ENCODE peak calls at places on chromosomes 11 and 22, in four cellular contexts. Q, I, N and S are unnamed samples.

GRCh38 chr11:110317516-110317932 is 21.1 kb upstream of the RDX start:
- DNase-seq in Q (peak), I (no peak), N (no peak), S (peak)

GRCh38 chr11:123238297-123238696 is 43.2 kb upstream of the CLMP start:
- DNase-seq in Q (peak), I (no peak), N (no peak), S (no peak)

GRCh38 chr11:46896719-46897406 is 21.5 kb downstream of the LRP4 start:
- DNase-seq in Q (peak), I (no peak), N (no peak), S (peak)

GRCh38 chr11:96075532-96075959 is 151.6 kb upstream of the MTMR2 start:
- DNase-seq in Q (peak), I (no peak), N (no peak), S (no peak)

GRCh38 chr11:72224587-72225410 is at the start of gene INPPL1:
- DNase-seq in Q (no peak), I (no peak), N (peak), S (peak)

GRCh38 chr11:92642146-92642919 is 327.1 kb upstream of the MTNR1B start:
- DNase-seq in Q (no peak), I (no peak), N (no peak), S (no peak)

GRCh38 chr11:34345991-34346480 is 11.8 kb downstream of the ABTB2 start:
- DNase-seq in Q (peak), I (no peak), N (no peak), S (no peak)

GRCh38 chr11:126485021-126485781 is 129.7 kb downstream of the ST3GAL4 start:
- DNase-seq in Q (peak), I (no peak), N (no peak), S (peak)

GRCh38 chr11:63572026-63572688 is 9.0 kb upstream of the PLAAT2 start:
- DNase-seq in Q (no peak), I (no peak), N (no peak), S (no peak)

GRCh38 chr22:39089928-39090327 is 7.1 kb upstream of the APOBEC3H start:
- DNase-seq in Q (no peak), I (no peak), N (no peak), S (no peak)

GRCh38 chr22:39087098-39087497 is 9.9 kb upstream of the APOBEC3H start:
- DNase-seq in Q (no peak), I (no peak), N (no peak), S (no peak)

GRCh38 chr22:39090426-39091064 is 6.5 kb upstream of the APOBEC3H start:
- DNase-seq in Q (no peak), I (no peak), N (no peak), S (no peak)

GRCh38 chr22:39088688-39089032 is 8.4 kb upstream of the APOBEC3H start:
- DNase-seq in Q (no peak), I (no peak), N (no peak), S (no peak)

GRCh38 chr22:39087881-39088687 is 9.0 kb upstream of the APOBEC3H start:
- DNase-seq in Q (no peak), I (peak), N (peak), S (peak)
- H3K18ac ChIP-seq in Q (no peak), I (peak), N (peak), S (peak)

DNA sequence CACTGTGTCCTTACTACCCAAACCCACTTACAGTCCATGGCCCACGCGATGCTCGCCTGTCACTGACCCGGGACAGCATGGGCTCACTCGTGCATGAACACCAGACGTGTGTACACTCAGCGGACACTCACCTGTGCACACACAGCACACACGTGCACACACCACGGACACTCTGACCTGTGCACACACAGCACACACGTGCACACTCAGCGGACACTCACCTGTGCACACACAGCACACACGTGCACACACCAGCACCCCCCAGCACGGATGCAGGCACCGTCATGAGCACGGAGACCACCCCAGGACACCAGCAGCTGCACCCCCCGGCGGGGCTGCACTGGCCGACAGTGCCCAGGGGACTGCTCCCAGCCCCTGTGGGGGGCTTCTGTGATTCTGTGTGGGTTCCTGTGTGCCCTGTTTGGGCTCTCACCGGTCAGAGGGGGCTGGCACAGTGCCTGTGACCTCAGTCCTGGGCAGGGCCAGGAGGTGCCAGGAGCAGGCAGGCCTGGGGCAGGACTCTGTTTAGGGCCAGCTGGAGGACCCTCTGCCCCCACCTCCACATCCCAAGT is 20.2 kb downstream of the CRELD2 start:
- DNase-seq in Q (no peak), I (no peak), N (no peak), S (no peak)
- H3K27ac ChIP-seq in Q (no peak), I (no peak), N (no peak), S (no peak)

GRCh38 chr22:37564111-37564711 is 3.9 kb downstream of the CDC42EP1 start:
- DNase-seq in Q (peak), I (no peak), N (no peak), S (peak)
- H3K18ac ChIP-seq in Q (no peak), I (no peak), N (peak), S (peak)

GRCh38 chr22:40394607-40395006 is 24.2 kb downstream of the SGSM3 start:
- DNase-seq in Q (no peak), I (no peak), N (no peak), S (no peak)
- H3K27ac ChIP-seq in Q (no peak), I (no peak), N (no peak), S (no peak)

DNA sequence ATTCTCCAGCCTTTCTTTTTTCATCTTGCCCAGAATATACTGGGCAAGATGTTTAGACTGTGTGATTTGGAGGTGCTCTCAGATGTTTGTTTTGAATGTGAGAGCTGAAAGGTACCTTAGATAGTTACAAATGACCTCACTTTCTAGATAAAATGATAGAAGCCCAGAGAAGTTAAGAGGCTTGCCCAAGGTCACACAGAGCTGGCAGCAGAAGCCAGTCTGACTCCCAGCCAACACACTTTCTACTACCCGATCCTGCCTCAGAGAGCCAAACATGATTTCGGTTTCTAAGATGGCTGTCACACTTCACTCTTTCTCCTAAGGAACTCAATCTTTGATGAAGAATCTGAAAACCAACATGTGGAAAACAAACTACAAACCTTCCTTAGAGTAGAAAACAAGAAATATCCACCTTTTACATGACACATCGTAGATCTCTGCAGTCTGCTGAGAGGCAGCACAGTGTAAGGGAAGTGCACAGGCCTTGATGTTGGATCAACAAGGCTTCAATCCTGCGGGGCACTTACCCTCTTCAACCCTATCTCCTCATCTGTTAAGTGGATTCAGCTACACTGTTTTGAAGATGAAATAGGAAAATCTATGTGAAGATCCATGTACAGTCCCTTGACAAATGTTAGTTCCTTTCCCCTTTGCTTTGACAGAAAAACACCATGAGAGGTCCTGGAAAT is 58.6 kb downstream of the SYTL2 start:
- DNase-seq in Q (no peak), I (no peak), N (no peak), S (no peak)
- H3K18ac ChIP-seq in Q (no peak), I (no peak), N (no peak), S (no peak)

GRCh38 chr11:327581-327923 is 6.9 kb upstream of the IFITM3 start:
- DNase-seq in Q (no peak), I (no peak), N (no peak), S (no peak)

GRCh38 chr11:326842-327580 is 6.4 kb upstream of the IFITM3 start:
- DNase-seq in Q (peak), I (no peak), N (no peak), S (peak)

GRCh38 chr11:324131-324530 is 3.5 kb upstream of the IFITM3 start:
- DNase-seq in Q (no peak), I (no peak), N (peak), S (peak)

GRCh38 chr11:326592-326841 is 5.9 kb upstream of the IFITM3 start:
- DNase-seq in Q (no peak), I (no peak), N (peak), S (no peak)

GRCh38 chr11:325796-326591 is 5.3 kb upstream of the IFITM3 start:
- DNase-seq in Q (no peak), I (no peak), N (peak), S (no peak)
- H3K27ac ChIP-seq in Q (no peak), I (no peak), N (no peak), S (no peak)

GRCh38 chr11:45804806-45805304 is at the start of gene SLC35C1:
- DNase-seq in Q (peak), I (peak), N (peak), S (peak)
- H3K18ac ChIP-seq in Q (peak), I (peak), N (peak), S (peak)

GRCh38 chr11:105005451-105005845 is 17.5 kb downstream of the CASP5 start:
- DNase-seq in Q (no peak), I (no peak), N (no peak), S (no peak)
- H3K27ac ChIP-seq in Q (peak), I (no peak), N (no peak), S (peak)

GRCh38 chr22:30424471-30425326 is 869 bp upstream of the MTFP1 start:
- DNase-seq in Q (peak), I (no peak), N (peak), S (no peak)

GRCh38 chr22:30421695-30422480 is 3.7 kb upstream of the MTFP1 start:
- DNase-seq in Q (no peak), I (no peak), N (no peak), S (peak)

GRCh38 chr22:30423959-30424380 is 1.6 kb upstream of the MTFP1 start:
- DNase-seq in Q (peak), I (peak), N (peak), S (peak)

GRCh38 chr22:30422481-30423295 is 2.9 kb upstream of the MTFP1 start:
- DNase-seq in Q (peak), I (peak), N (peak), S (peak)

GRCh38 chr22:30423296-30423958 is 2.1 kb upstream of the MTFP1 start:
- DNase-seq in Q (no peak), I (no peak), N (no peak), S (no peak)
- H3K18ac ChIP-seq in Q (peak), I (peak), N (peak), S (peak)